ENCODE peak calls at places on chromosome 18, in eight cellular contexts. E, O, M, B, C, K, N and Z are unnamed samples.

GRCh38 chr18:671405-671804 is 14.0 kb downstream of the TYMS start:
- DNase-seq in E (no peak), O (no peak), M (no peak), B (no peak), C (no peak), K (no peak), N (no peak), Z (no peak)

GRCh38 chr18:50644807-50645206 is 84.9 kb downstream of the MAPK4 start:
- DNase-seq in E (no peak), O (no peak), M (peak; percentile 6), B (peak; percentile 28), C (no peak), K (no peak), N (peak; percentile 74), Z (no peak)

GRCh38 chr18:29078272-29078671 is 901.3 kb upstream of the CDH2 start:
- DNase-seq in E (no peak), O (no peak), M (no peak), B (no peak), C (no peak), K (no peak), N (peak; percentile 54), Z (no peak)

GRCh38 chr18:8801263-8801901 is 96.0 kb downstream of the MTCL1 start:
- DNase-seq in E (peak; percentile 54), O (no peak), M (peak; percentile 45), B (peak; percentile 94), C (no peak), K (no peak), N (no peak), Z (no peak)

GRCh38 chr18:71837560-71837959 is 706.6 kb downstream of the CBLN2 start:
- DNase-seq in E (no peak), O (no peak), M (no peak), B (no peak), C (no peak), K (no peak), N (no peak), Z (no peak)

GRCh38 chr18:75275226-75275625 is 64.6 kb downstream of the TSHZ1 start:
- DNase-seq in E (no peak), O (no peak), M (no peak), B (no peak), C (no peak), K (no peak), N (no peak), Z (no peak)

GRCh38 chr18:21997207-21998143 is 171.9 kb upstream of the GATA6 start:
- DNase-seq in E (no peak), O (no peak), M (no peak), B (peak; percentile 43), C (peak; percentile 6), K (no peak), N (peak; percentile 60), Z (no peak)

GRCh38 chr18:55387139-55387984 is 200.6 kb downstream of the TCF4 start:
- DNase-seq in E (no peak), O (no peak), M (no peak), B (no peak), C (no peak), K (no peak), N (no peak), Z (no peak)

GRCh38 chr18:34549367-34549766 is 160.7 kb upstream of the DTNA start:
- DNase-seq in E (no peak), O (no peak), M (no peak), B (no peak), C (no peak), K (no peak), N (no peak), Z (no peak)

GRCh38 chr18:35242426-35242825 is 1.6 kb downstream of the ZNF397 start:
- DNase-seq in E (no peak), O (no peak), M (no peak), B (no peak), C (no peak), K (no peak), N (no peak), Z (no peak)

GRCh38 chr18:34528177-34528576 is 181.9 kb upstream of the DTNA start:
- DNase-seq in E (no peak), O (no peak), M (no peak), B (no peak), C (no peak), K (no peak), N (no peak), Z (no peak)

GRCh38 chr18:24114924-24115549 is 23.8 kb upstream of the CABYR start:
- DNase-seq in E (no peak), O (no peak), M (no peak), B (no peak), C (no peak), K (no peak), N (no peak), Z (no peak)

GRCh38 chr18:3447035-3447894 is 2.7 kb upstream of the TGIF1 start:
- DNase-seq in E (no peak), O (no peak), M (no peak), B (peak; percentile 84), C (peak; percentile 38), K (no peak), N (no peak), Z (no peak)

GRCh38 chr18:24429188-24429587 is 2.7 kb downstream of the IMPACT start:
- DNase-seq in E (no peak), O (no peak), M (no peak), B (no peak), C (no peak), K (no peak), N (peak; percentile 51), Z (no peak)

GRCh38 chr18:22169889-22170420 is 566 bp downstream of the GATA6 start:
- DNase-seq in E (no peak), O (no peak), M (no peak), B (no peak), C (no peak), K (no peak), N (no peak), Z (no peak)

GRCh38 chr18:48074929-48075706 is 144.7 kb upstream of the SMAD2 start:
- DNase-seq in E (no peak), O (no peak), M (no peak), B (no peak), C (peak; percentile 18), K (no peak), N (peak; percentile 51), Z (no peak)

GRCh38 chr18:12086249-12086648 is 7.4 kb upstream of the ANKRD62 start:
- DNase-seq in E (no peak), O (no peak), M (no peak), B (no peak), C (no peak), K (no peak), N (no peak), Z (no peak)

GRCh38 chr18:59446012-59446411 is 86.9 kb upstream of the LMAN1 start:
- DNase-seq in E (no peak), O (no peak), M (no peak), B (peak; percentile 69), C (no peak), K (no peak), N (peak; percentile 68), Z (no peak)

GRCh38 chr18:44309185-44309584 is 371.5 kb upstream of the SETBP1 start:
- DNase-seq in E (no peak), O (no peak), M (no peak), B (peak; percentile 76), C (no peak), K (no peak), N (no peak), Z (no peak)

GRCh38 chr18:13606589-13607254 is 119.6 kb downstream of the FAM210A start:
- DNase-seq in E (no peak), O (no peak), M (no peak), B (no peak), C (no peak), K (no peak), N (no peak), Z (no peak)

GRCh38 chr18:57710226-57710625 is 88.6 kb upstream of the NARS1 start:
- DNase-seq in E (no peak), O (no peak), M (no peak), B (no peak), C (no peak), K (no peak), N (no peak), Z (no peak)

GRCh38 chr18:23291456-23292205 is 156.3 kb downstream of the CABLES1 start:
- DNase-seq in E (peak; percentile 42), O (no peak), M (no peak), B (peak; percentile 60), C (no peak), K (no peak), N (no peak), Z (no peak)

GRCh38 chr18:13918898-13919297 is 3.6 kb upstream of the MC2R start:
- DNase-seq in E (no peak), O (no peak), M (no peak), B (no peak), C (no peak), K (no peak), N (no peak), Z (no peak)

GRCh38 chr18:25289040-25289631 is 62.8 kb downstream of the ZNF521 start:
- DNase-seq in E (peak; percentile 90), O (no peak), M (no peak), B (peak; percentile 86), C (no peak), K (no peak), N (no peak), Z (no peak)

GRCh38 chr18:23798249-23798648 is 109.0 kb downstream of the LAMA3 start:
- DNase-seq in E (no peak), O (no peak), M (no peak), B (no peak), C (no peak), K (no peak), N (no peak), Z (no peak)

GRCh38 chr18:69635482-69635881 is 234.8 kb downstream of the DOK6 start:
- DNase-seq in E (no peak), O (no peak), M (no peak), B (no peak), C (no peak), K (no peak), N (no peak), Z (no peak)

GRCh38 chr18:65942854-65943253 is 192.0 kb downstream of the CDH7 start:
- DNase-seq in E (no peak), O (no peak), M (no peak), B (no peak), C (no peak), K (no peak), N (peak; percentile 63), Z (no peak)

GRCh38 chr18:24793742-24794141 is 333.3 kb downstream of the HRH4 start:
- DNase-seq in E (no peak), O (no peak), M (no peak), B (no peak), C (no peak), K (no peak), N (no peak), Z (no peak)

GRCh38 chr18:9926223-9926894 is 12.5 kb downstream of the VAPA start:
- DNase-seq in E (no peak), O (no peak), M (no peak), B (no peak), C (no peak), K (no peak), N (no peak), Z (no peak)

GRCh38 chr18:36427369-36427768 is 129.9 kb downstream of the FHOD3 start:
- DNase-seq in E (no peak), O (no peak), M (no peak), B (no peak), C (no peak), K (no peak), N (peak; percentile 37), Z (no peak)

GRCh38 chr18:49017813-49018552 is 67.2 kb upstream of the SMAD7 start:
- DNase-seq in E (no peak), O (peak; percentile 45), M (no peak), B (no peak), C (no peak), K (no peak), N (no peak), Z (no peak)

GRCh38 chr18:8717011-8717770 is 11.8 kb downstream of the MTCL1 start:
- DNase-seq in E (no peak), O (no peak), M (no peak), B (no peak), C (no peak), K (no peak), N (peak; percentile 44), Z (no peak)